ENCODE peak calls at places on chromosomes 2 and 18, in nine cellular contexts. One of them, this sample, is unnamed.

GRCh38 chr2:174970092-174970491 is 35.1 kb downstream of the CHN1 start:
- DNase-seq in WTC11: no peak
- DNase-seq in posterior cingulate gyrus: no peak
- DNase-seq in NCI-H2081: no peak
- DNase-seq in T-helper 1 cell: no peak
- DNase-seq in cardiac septum: no peak
- DNase-seq in NAMALWA: no peak
- DNase-seq in occipital lobe: no peak
- DNase-seq in left ventricle myocardium superior: no peak
- DNase-seq in this sample: no peak

GRCh38 chr18:21599585-21600525 is 649 bp downstream of the ESCO1 start:
- DNase-seq in T-helper 1 cell: no peak
- DNase-seq in posterior cingulate gyrus: peak
- DNase-seq in left ventricle myocardium superior: peak
- DNase-seq in cardiac septum: peak
- DNase-seq in WTC11: peak
- DNase-seq in NCI-H2081: peak
- DNase-seq in NAMALWA: peak
- DNase-seq in occipital lobe: peak
- DNase-seq in this sample: peak

GRCh38 chr2:15170068-15170775 is 390.9 kb downstream of the NBAS start:
- DNase-seq in cardiac septum: no peak
- DNase-seq in NCI-H2081: no peak
- DNase-seq in posterior cingulate gyrus: no peak
- DNase-seq in left ventricle myocardium superior: no peak
- DNase-seq in T-helper 1 cell: no peak
- DNase-seq in WTC11: peak
- DNase-seq in occipital lobe: no peak
- DNase-seq in NAMALWA: no peak
- DNase-seq in this sample: peak

GRCh38 chr18:40382191-40382590 is 1572.8 kb upstream of the PIK3C3 start:
- DNase-seq in occipital lobe: no peak
- DNase-seq in left ventricle myocardium superior: no peak
- DNase-seq in NCI-H2081: no peak
- DNase-seq in posterior cingulate gyrus: no peak
- DNase-seq in NAMALWA: no peak
- DNase-seq in cardiac septum: no peak
- DNase-seq in WTC11: no peak
- DNase-seq in T-helper 1 cell: no peak
- DNase-seq in this sample: no peak

GRCh38 chr2:140880573-140880972 is 1250.2 kb downstream of the LRP1B start:
- DNase-seq in T-helper 1 cell: no peak
- DNase-seq in NAMALWA: no peak
- DNase-seq in occipital lobe: no peak
- DNase-seq in NCI-H2081: no peak
- DNase-seq in cardiac septum: no peak
- DNase-seq in posterior cingulate gyrus: no peak
- DNase-seq in left ventricle myocardium superior: no peak
- DNase-seq in WTC11: no peak
- DNase-seq in this sample: no peak

GRCh38 chr18:9549405-9549804 is 65.0 kb downstream of the PPP4R1 start:
- DNase-seq in WTC11: no peak
- DNase-seq in occipital lobe: no peak
- DNase-seq in NCI-H2081: peak
- DNase-seq in T-helper 1 cell: no peak
- DNase-seq in NAMALWA: no peak
- DNase-seq in posterior cingulate gyrus: no peak
- DNase-seq in left ventricle myocardium superior: no peak
- DNase-seq in cardiac septum: no peak
- DNase-seq in this sample: no peak

GRCh38 chr2:234683950-234684349 is 187.1 kb upstream of the ARL4C start:
- DNase-seq in cardiac septum: no peak
- DNase-seq in WTC11: no peak
- DNase-seq in posterior cingulate gyrus: no peak
- DNase-seq in NCI-H2081: no peak
- DNase-seq in NAMALWA: no peak
- DNase-seq in T-helper 1 cell: no peak
- DNase-seq in left ventricle myocardium superior: no peak
- DNase-seq in occipital lobe: no peak
- DNase-seq in this sample: no peak

GRCh38 chr2:113922784-113923183 is 32.9 kb downstream of the ACTR3 start:
- DNase-seq in WTC11: no peak
- DNase-seq in T-helper 1 cell: no peak
- DNase-seq in cardiac septum: no peak
- DNase-seq in NAMALWA: no peak
- DNase-seq in NCI-H2081: no peak
- DNase-seq in left ventricle myocardium superior: no peak
- DNase-seq in occipital lobe: no peak
- DNase-seq in posterior cingulate gyrus: no peak
- DNase-seq in this sample: no peak

GRCh38 chr18:23115683-23116096 is 19.6 kb upstream of the CABLES1 start:
- DNase-seq in T-helper 1 cell: no peak
- DNase-seq in cardiac septum: no peak
- DNase-seq in left ventricle myocardium superior: no peak
- DNase-seq in NAMALWA: no peak
- DNase-seq in WTC11: no peak
- DNase-seq in occipital lobe: no peak
- DNase-seq in posterior cingulate gyrus: no peak
- DNase-seq in NCI-H2081: no peak
- DNase-seq in this sample: peak

GRCh38 chr2:228735697-228736096 is 535.4 kb downstream of the PID1 start:
- DNase-seq in occipital lobe: no peak
- DNase-seq in NCI-H2081: no peak
- DNase-seq in posterior cingulate gyrus: no peak
- DNase-seq in left ventricle myocardium superior: no peak
- DNase-seq in WTC11: no peak
- DNase-seq in cardiac septum: no peak
- DNase-seq in T-helper 1 cell: no peak
- DNase-seq in NAMALWA: no peak
- DNase-seq in this sample: no peak

GRCh38 chr2:178069551-178069950 is 3.0 kb downstream of the PDE11A start:
- DNase-seq in NAMALWA: no peak
- DNase-seq in posterior cingulate gyrus: no peak
- DNase-seq in cardiac septum: no peak
- DNase-seq in left ventricle myocardium superior: no peak
- DNase-seq in occipital lobe: no peak
- DNase-seq in NCI-H2081: no peak
- DNase-seq in T-helper 1 cell: no peak
- DNase-seq in WTC11: no peak
- DNase-seq in this sample: no peak

GRCh38 chr2:152337511-152337903 is 2.5 kb downstream of the FMNL2 start:
- DNase-seq in cardiac septum: no peak
- DNase-seq in T-helper 1 cell: no peak
- DNase-seq in NAMALWA: no peak
- DNase-seq in posterior cingulate gyrus: no peak
- DNase-seq in NCI-H2081: no peak
- DNase-seq in left ventricle myocardium superior: no peak
- DNase-seq in WTC11: no peak
- DNase-seq in occipital lobe: no peak
- DNase-seq in this sample: no peak

GRCh38 chr2:138652378-138652777 is 127.8 kb downstream of the NXPH2 start:
- DNase-seq in NAMALWA: no peak
- DNase-seq in posterior cingulate gyrus: no peak
- DNase-seq in left ventricle myocardium superior: no peak
- DNase-seq in occipital lobe: no peak
- DNase-seq in T-helper 1 cell: no peak
- DNase-seq in NCI-H2081: no peak
- DNase-seq in WTC11: no peak
- DNase-seq in cardiac septum: no peak
- DNase-seq in this sample: no peak

GRCh38 chr2:204251118-204251757 is 294.0 kb upstream of the PARD3B start:
- DNase-seq in occipital lobe: no peak
- DNase-seq in T-helper 1 cell: no peak
- DNase-seq in WTC11: no peak
- DNase-seq in NCI-H2081: no peak
- DNase-seq in posterior cingulate gyrus: no peak
- DNase-seq in NAMALWA: no peak
- DNase-seq in cardiac septum: no peak
- DNase-seq in left ventricle myocardium superior: no peak
- DNase-seq in this sample: no peak

GRCh38 chr2:159090514-159091201 is 122.2 kb downstream of the TANC1 start:
- DNase-seq in T-helper 1 cell: no peak
- DNase-seq in NCI-H2081: no peak
- DNase-seq in left ventricle myocardium superior: peak
- DNase-seq in posterior cingulate gyrus: no peak
- DNase-seq in occipital lobe: no peak
- DNase-seq in NAMALWA: no peak
- DNase-seq in WTC11: no peak
- DNase-seq in cardiac septum: no peak
- DNase-seq in this sample: peak

GRCh38 chr18:9825571-9826073 is 60.2 kb upstream of the TXNDC2 start:
- DNase-seq in WTC11: no peak
- DNase-seq in NAMALWA: peak
- DNase-seq in posterior cingulate gyrus: no peak
- DNase-seq in occipital lobe: no peak
- DNase-seq in T-helper 1 cell: no peak
- DNase-seq in left ventricle myocardium superior: no peak
- DNase-seq in NCI-H2081: no peak
- DNase-seq in cardiac septum: no peak
- DNase-seq in this sample: no peak

GRCh38 chr2:189057316-189057715 is 83.1 kb downstream of the COL3A1 start:
- DNase-seq in NAMALWA: no peak
- DNase-seq in T-helper 1 cell: no peak
- DNase-seq in WTC11: no peak
- DNase-seq in cardiac septum: no peak
- DNase-seq in posterior cingulate gyrus: no peak
- DNase-seq in left ventricle myocardium superior: no peak
- DNase-seq in NCI-H2081: no peak
- DNase-seq in occipital lobe: no peak
- DNase-seq in this sample: no peak

GRCh38 chr18:21826196-21826595 is 85.6 kb downstream of the MIB1 start:
- DNase-seq in left ventricle myocardium superior: no peak
- DNase-seq in posterior cingulate gyrus: no peak
- DNase-seq in NAMALWA: peak
- DNase-seq in cardiac septum: no peak
- DNase-seq in WTC11: no peak
- DNase-seq in NCI-H2081: no peak
- DNase-seq in T-helper 1 cell: no peak
- DNase-seq in occipital lobe: no peak
- DNase-seq in this sample: peak

GRCh38 chr2:144331652-144332355 is 188.1 kb downstream of the ZEB2 start:
- DNase-seq in posterior cingulate gyrus: peak
- DNase-seq in NCI-H2081: no peak
- DNase-seq in occipital lobe: no peak
- DNase-seq in NAMALWA: peak
- DNase-seq in T-helper 1 cell: peak
- DNase-seq in cardiac septum: peak
- DNase-seq in left ventricle myocardium superior: no peak
- DNase-seq in WTC11: peak
- DNase-seq in this sample: no peak

GRCh38 chr2:60556441-60556997 is 3.1 kb upstream of the BCL11A start:
- DNase-seq in T-helper 1 cell: no peak
- DNase-seq in WTC11: no peak
- DNase-seq in cardiac septum: no peak
- DNase-seq in left ventricle myocardium superior: peak
- DNase-seq in NAMALWA: peak
- DNase-seq in NCI-H2081: peak
- DNase-seq in posterior cingulate gyrus: no peak
- DNase-seq in occipital lobe: no peak
- DNase-seq in this sample: no peak

GRCh38 chr18:11780042-11780441 is 71.2 kb upstream of the CHMP1B start:
- DNase-seq in NAMALWA: no peak
- DNase-seq in cardiac septum: no peak
- DNase-seq in posterior cingulate gyrus: no peak
- DNase-seq in occipital lobe: no peak
- DNase-seq in T-helper 1 cell: no peak
- DNase-seq in left ventricle myocardium superior: no peak
- DNase-seq in WTC11: no peak
- DNase-seq in NCI-H2081: no peak
- DNase-seq in this sample: no peak

GRCh38 chr18:48186861-48187260 is 222.3 kb downstream of the ZBTB7C start:
- DNase-seq in WTC11: no peak
- DNase-seq in NAMALWA: no peak
- DNase-seq in left ventricle myocardium superior: no peak
- DNase-seq in posterior cingulate gyrus: no peak
- DNase-seq in cardiac septum: no peak
- DNase-seq in occipital lobe: no peak
- DNase-seq in T-helper 1 cell: no peak
- DNase-seq in NCI-H2081: no peak
- DNase-seq in this sample: no peak

GRCh38 chr2:142220239-142220638 is 89.4 kb upstream of the LRP1B start:
- DNase-seq in NAMALWA: no peak
- DNase-seq in posterior cingulate gyrus: no peak
- DNase-seq in T-helper 1 cell: no peak
- DNase-seq in left ventricle myocardium superior: no peak
- DNase-seq in occipital lobe: no peak
- DNase-seq in NCI-H2081: peak
- DNase-seq in cardiac septum: no peak
- DNase-seq in WTC11: no peak
- DNase-seq in this sample: no peak

GRCh38 chr2:20368706-20369105 is 18.1 kb upstream of the PUM2 start:
- DNase-seq in WTC11: no peak
- DNase-seq in T-helper 1 cell: no peak
- DNase-seq in cardiac septum: no peak
- DNase-seq in left ventricle myocardium superior: no peak
- DNase-seq in posterior cingulate gyrus: no peak
- DNase-seq in NCI-H2081: no peak
- DNase-seq in NAMALWA: no peak
- DNase-seq in occipital lobe: no peak
- DNase-seq in this sample: no peak

GRCh38 chr2:169983506-169983905 is 156.3 kb downstream of the UBR3 start:
- DNase-seq in cardiac septum: no peak
- DNase-seq in WTC11: no peak
- DNase-seq in NAMALWA: no peak
- DNase-seq in left ventricle myocardium superior: no peak
- DNase-seq in posterior cingulate gyrus: peak
- DNase-seq in T-helper 1 cell: no peak
- DNase-seq in occipital lobe: no peak
- DNase-seq in NCI-H2081: no peak
- DNase-seq in this sample: peak